ENCODE peak calls at places on chromosome 10, in five cellular contexts. One of them, this sample, is unnamed.

GRCh38 chr10:20276127-20276979 is 460.1 kb downstream of the PLXDC2 start:
- DNase-seq in kidney glomerular epithelial cell: no peak
- DNase-seq in RPMI8226: no peak
- DNase-seq in hepatic stellate cell: no peak
- DNase-seq in stimulated activated CD4-positive, alpha-beta T cell treated with anti-CD3 and anti-CD28 coated beads, Interleukin-12 subunit alpha, Interleukin-12 subunit beta, amount 100 ng/mL, for 24 hours: no peak
- DNase-seq in this sample: no peak

GRCh38 chr10:105585753-105586152 is 944.7 kb downstream of the SORCS3 start:
- DNase-seq in hepatic stellate cell: no peak
- DNase-seq in stimulated activated CD4-positive, alpha-beta T cell treated with anti-CD3 and anti-CD28 coated beads, Interleukin-12 subunit alpha, Interleukin-12 subunit beta, amount 100 ng/mL, for 24 hours: no peak
- DNase-seq in kidney glomerular epithelial cell: peak
- DNase-seq in RPMI8226: no peak
- DNase-seq in this sample: no peak

GRCh38 chr10:88082806-88083596 is 219.6 kb downstream of the PTEN start:
- DNase-seq in stimulated activated CD4-positive, alpha-beta T cell treated with anti-CD3 and anti-CD28 coated beads, Interleukin-12 subunit alpha, Interleukin-12 subunit beta, amount 100 ng/mL, for 24 hours: no peak
- DNase-seq in hepatic stellate cell: no peak
- DNase-seq in RPMI8226: no peak
- DNase-seq in kidney glomerular epithelial cell: no peak
- DNase-seq in this sample: no peak

GRCh38 chr10:6165221-6165725 is 37.5 kb upstream of the PFKFB3 start:
- DNase-seq in kidney glomerular epithelial cell: no peak
- DNase-seq in hepatic stellate cell: no peak
- DNase-seq in stimulated activated CD4-positive, alpha-beta T cell treated with anti-CD3 and anti-CD28 coated beads, Interleukin-12 subunit alpha, Interleukin-12 subunit beta, amount 100 ng/mL, for 24 hours: no peak
- DNase-seq in RPMI8226: no peak
- DNase-seq in this sample: no peak

GRCh38 chr10:109894516-109894915 is 28.8 kb downstream of the XPNPEP1 start:
- DNase-seq in hepatic stellate cell: no peak
- DNase-seq in stimulated activated CD4-positive, alpha-beta T cell treated with anti-CD3 and anti-CD28 coated beads, Interleukin-12 subunit alpha, Interleukin-12 subunit beta, amount 100 ng/mL, for 24 hours: no peak
- DNase-seq in RPMI8226: peak
- DNase-seq in kidney glomerular epithelial cell: no peak
- DNase-seq in this sample: no peak

GRCh38 chr10:11823122-11823988 is at the start of gene PROSER2:
- DNase-seq in stimulated activated CD4-positive, alpha-beta T cell treated with anti-CD3 and anti-CD28 coated beads, Interleukin-12 subunit alpha, Interleukin-12 subunit beta, amount 100 ng/mL, for 24 hours: peak
- DNase-seq in RPMI8226: peak
- DNase-seq in hepatic stellate cell: peak
- DNase-seq in kidney glomerular epithelial cell: no peak
- DNase-seq in this sample: no peak

GRCh38 chr10:20682782-20683181 is 214.3 kb downstream of the NEBL start:
- DNase-seq in kidney glomerular epithelial cell: no peak
- DNase-seq in RPMI8226: no peak
- DNase-seq in hepatic stellate cell: no peak
- DNase-seq in stimulated activated CD4-positive, alpha-beta T cell treated with anti-CD3 and anti-CD28 coated beads, Interleukin-12 subunit alpha, Interleukin-12 subunit beta, amount 100 ng/mL, for 24 hours: no peak
- DNase-seq in this sample: no peak

GRCh38 chr10:1451362-1451888 is 285.9 kb downstream of the ADARB2 start:
- DNase-seq in hepatic stellate cell: no peak
- DNase-seq in kidney glomerular epithelial cell: no peak
- DNase-seq in RPMI8226: no peak
- DNase-seq in stimulated activated CD4-positive, alpha-beta T cell treated with anti-CD3 and anti-CD28 coated beads, Interleukin-12 subunit alpha, Interleukin-12 subunit beta, amount 100 ng/mL, for 24 hours: no peak
- DNase-seq in this sample: no peak

GRCh38 chr10:72175166-72175565 is 40.6 kb upstream of the ANAPC16 start:
- DNase-seq in stimulated activated CD4-positive, alpha-beta T cell treated with anti-CD3 and anti-CD28 coated beads, Interleukin-12 subunit alpha, Interleukin-12 subunit beta, amount 100 ng/mL, for 24 hours: no peak
- DNase-seq in RPMI8226: peak
- DNase-seq in kidney glomerular epithelial cell: peak
- DNase-seq in hepatic stellate cell: peak
- DNase-seq in this sample: no peak

GRCh38 chr10:59838390-59838789 is 68.0 kb downstream of the CCDC6 start:
- DNase-seq in stimulated activated CD4-positive, alpha-beta T cell treated with anti-CD3 and anti-CD28 coated beads, Interleukin-12 subunit alpha, Interleukin-12 subunit beta, amount 100 ng/mL, for 24 hours: no peak
- DNase-seq in kidney glomerular epithelial cell: no peak
- DNase-seq in hepatic stellate cell: no peak
- DNase-seq in RPMI8226: no peak
- DNase-seq in this sample: no peak

GRCh38 chr10:63611078-63611477 is 89.9 kb downstream of the REEP3 start:
- DNase-seq in RPMI8226: no peak
- DNase-seq in kidney glomerular epithelial cell: no peak
- DNase-seq in hepatic stellate cell: peak
- DNase-seq in stimulated activated CD4-positive, alpha-beta T cell treated with anti-CD3 and anti-CD28 coated beads, Interleukin-12 subunit alpha, Interleukin-12 subunit beta, amount 100 ng/mL, for 24 hours: no peak
- DNase-seq in this sample: no peak

GRCh38 chr10:89427629-89428028 is 13.3 kb downstream of the IFIT5 start:
- DNase-seq in RPMI8226: no peak
- DNase-seq in hepatic stellate cell: peak
- DNase-seq in kidney glomerular epithelial cell: peak
- DNase-seq in stimulated activated CD4-positive, alpha-beta T cell treated with anti-CD3 and anti-CD28 coated beads, Interleukin-12 subunit alpha, Interleukin-12 subunit beta, amount 100 ng/mL, for 24 hours: no peak
- DNase-seq in this sample: no peak

GRCh38 chr10:63286340-63286739 is 153.2 kb downstream of the NRBF2 start:
- DNase-seq in stimulated activated CD4-positive, alpha-beta T cell treated with anti-CD3 and anti-CD28 coated beads, Interleukin-12 subunit alpha, Interleukin-12 subunit beta, amount 100 ng/mL, for 24 hours: no peak
- DNase-seq in kidney glomerular epithelial cell: peak
- DNase-seq in hepatic stellate cell: no peak
- DNase-seq in RPMI8226: no peak
- DNase-seq in this sample: no peak

GRCh38 chr10:123666318-123667291 is at the start of gene GPR26:
- DNase-seq in RPMI8226: no peak
- DNase-seq in kidney glomerular epithelial cell: no peak
- DNase-seq in hepatic stellate cell: no peak
- DNase-seq in stimulated activated CD4-positive, alpha-beta T cell treated with anti-CD3 and anti-CD28 coated beads, Interleukin-12 subunit alpha, Interleukin-12 subunit beta, amount 100 ng/mL, for 24 hours: no peak
- DNase-seq in this sample: no peak

GRCh38 chr10:33196710-33197406 is 137.6 kb downstream of the NRP1 start:
- DNase-seq in kidney glomerular epithelial cell: peak
- DNase-seq in RPMI8226: no peak
- DNase-seq in hepatic stellate cell: no peak
- DNase-seq in stimulated activated CD4-positive, alpha-beta T cell treated with anti-CD3 and anti-CD28 coated beads, Interleukin-12 subunit alpha, Interleukin-12 subunit beta, amount 100 ng/mL, for 24 hours: no peak
- DNase-seq in this sample: peak

GRCh38 chr10:92693534-92693893 is 3.8 kb downstream of the HHEX start:
- DNase-seq in hepatic stellate cell: no peak
- DNase-seq in kidney glomerular epithelial cell: no peak
- DNase-seq in RPMI8226: no peak
- DNase-seq in stimulated activated CD4-positive, alpha-beta T cell treated with anti-CD3 and anti-CD28 coated beads, Interleukin-12 subunit alpha, Interleukin-12 subunit beta, amount 100 ng/mL, for 24 hours: no peak
- DNase-seq in this sample: no peak

GRCh38 chr10:20274580-20274979 is 458.3 kb downstream of the PLXDC2 start:
- DNase-seq in RPMI8226: no peak
- DNase-seq in kidney glomerular epithelial cell: no peak
- DNase-seq in hepatic stellate cell: no peak
- DNase-seq in stimulated activated CD4-positive, alpha-beta T cell treated with anti-CD3 and anti-CD28 coated beads, Interleukin-12 subunit alpha, Interleukin-12 subunit beta, amount 100 ng/mL, for 24 hours: no peak
- DNase-seq in this sample: no peak

GRCh38 chr10:70758757-70759514 is 26.2 kb downstream of the TBATA start:
- DNase-seq in hepatic stellate cell: peak
- DNase-seq in kidney glomerular epithelial cell: peak
- DNase-seq in stimulated activated CD4-positive, alpha-beta T cell treated with anti-CD3 and anti-CD28 coated beads, Interleukin-12 subunit alpha, Interleukin-12 subunit beta, amount 100 ng/mL, for 24 hours: peak
- DNase-seq in RPMI8226: peak
- DNase-seq in this sample: peak

GRCh38 chr10:11547111-11547625 is 64.3 kb downstream of the USP6NL start:
- DNase-seq in hepatic stellate cell: no peak
- DNase-seq in kidney glomerular epithelial cell: no peak
- DNase-seq in RPMI8226: no peak
- DNase-seq in stimulated activated CD4-positive, alpha-beta T cell treated with anti-CD3 and anti-CD28 coated beads, Interleukin-12 subunit alpha, Interleukin-12 subunit beta, amount 100 ng/mL, for 24 hours: no peak
- DNase-seq in this sample: no peak

GRCh38 chr10:48506147-48506917 is 98.5 kb downstream of the ARHGAP22 start:
- DNase-seq in kidney glomerular epithelial cell: no peak
- DNase-seq in stimulated activated CD4-positive, alpha-beta T cell treated with anti-CD3 and anti-CD28 coated beads, Interleukin-12 subunit alpha, Interleukin-12 subunit beta, amount 100 ng/mL, for 24 hours: no peak
- DNase-seq in hepatic stellate cell: peak
- DNase-seq in RPMI8226: peak
- DNase-seq in this sample: no peak

GRCh38 chr10:628386-629045 is 61.0 kb downstream of the DIP2C start:
- DNase-seq in hepatic stellate cell: no peak
- DNase-seq in RPMI8226: no peak
- DNase-seq in kidney glomerular epithelial cell: no peak
- DNase-seq in stimulated activated CD4-positive, alpha-beta T cell treated with anti-CD3 and anti-CD28 coated beads, Interleukin-12 subunit alpha, Interleukin-12 subunit beta, amount 100 ng/mL, for 24 hours: no peak
- DNase-seq in this sample: no peak

GRCh38 chr10:62056660-62057059 is 155.2 kb downstream of the ARID5B start:
- DNase-seq in stimulated activated CD4-positive, alpha-beta T cell treated with anti-CD3 and anti-CD28 coated beads, Interleukin-12 subunit alpha, Interleukin-12 subunit beta, amount 100 ng/mL, for 24 hours: no peak
- DNase-seq in hepatic stellate cell: no peak
- DNase-seq in RPMI8226: no peak
- DNase-seq in kidney glomerular epithelial cell: no peak
- DNase-seq in this sample: no peak

GRCh38 chr10:98539578-98539977 is 92.8 kb upstream of the HPS1 start:
- DNase-seq in kidney glomerular epithelial cell: no peak
- DNase-seq in RPMI8226: no peak
- DNase-seq in stimulated activated CD4-positive, alpha-beta T cell treated with anti-CD3 and anti-CD28 coated beads, Interleukin-12 subunit alpha, Interleukin-12 subunit beta, amount 100 ng/mL, for 24 hours: no peak
- DNase-seq in hepatic stellate cell: no peak
- DNase-seq in this sample: no peak

GRCh38 chr10:87590705-87591588 is 68.7 kb upstream of the PAPSS2 start:
- DNase-seq in RPMI8226: no peak
- DNase-seq in stimulated activated CD4-positive, alpha-beta T cell treated with anti-CD3 and anti-CD28 coated beads, Interleukin-12 subunit alpha, Interleukin-12 subunit beta, amount 100 ng/mL, for 24 hours: no peak
- DNase-seq in kidney glomerular epithelial cell: no peak
- DNase-seq in hepatic stellate cell: no peak
- DNase-seq in this sample: no peak

GRCh38 chr10:98295401-98295811 is 27.4 kb upstream of the LOXL4 start:
- DNase-seq in kidney glomerular epithelial cell: no peak
- DNase-seq in hepatic stellate cell: no peak
- DNase-seq in stimulated activated CD4-positive, alpha-beta T cell treated with anti-CD3 and anti-CD28 coated beads, Interleukin-12 subunit alpha, Interleukin-12 subunit beta, amount 100 ng/mL, for 24 hours: no peak
- DNase-seq in RPMI8226: no peak
- DNase-seq in this sample: no peak

GRCh38 chr10:109427421-109427820 is 495.9 kb downstream of the XPNPEP1 start:
- DNase-seq in kidney glomerular epithelial cell: peak
- DNase-seq in hepatic stellate cell: no peak
- DNase-seq in stimulated activated CD4-positive, alpha-beta T cell treated with anti-CD3 and anti-CD28 coated beads, Interleukin-12 subunit alpha, Interleukin-12 subunit beta, amount 100 ng/mL, for 24 hours: no peak
- DNase-seq in RPMI8226: no peak
- DNase-seq in this sample: no peak

GRCh38 chr10:50396491-50397311 is 145.4 kb upstream of the ASAH2 start:
- DNase-seq in kidney glomerular epithelial cell: peak
- DNase-seq in stimulated activated CD4-positive, alpha-beta T cell treated with anti-CD3 and anti-CD28 coated beads, Interleukin-12 subunit alpha, Interleukin-12 subunit beta, amount 100 ng/mL, for 24 hours: no peak
- DNase-seq in hepatic stellate cell: peak
- DNase-seq in RPMI8226: no peak
- DNase-seq in this sample: no peak

GRCh38 chr10:88851706-88852105 is at the start of gene ANKRD22:
- DNase-seq in RPMI8226: no peak
- DNase-seq in kidney glomerular epithelial cell: peak
- DNase-seq in stimulated activated CD4-positive, alpha-beta T cell treated with anti-CD3 and anti-CD28 coated beads, Interleukin-12 subunit alpha, Interleukin-12 subunit beta, amount 100 ng/mL, for 24 hours: no peak
- DNase-seq in hepatic stellate cell: no peak
- DNase-seq in this sample: no peak

GRCh38 chr10:104989880-104990279 is 348.8 kb downstream of the SORCS3 start:
- DNase-seq in RPMI8226: no peak
- DNase-seq in hepatic stellate cell: no peak
- DNase-seq in stimulated activated CD4-positive, alpha-beta T cell treated with anti-CD3 and anti-CD28 coated beads, Interleukin-12 subunit alpha, Interleukin-12 subunit beta, amount 100 ng/mL, for 24 hours: no peak
- DNase-seq in kidney glomerular epithelial cell: no peak
- DNase-seq in this sample: no peak

GRCh38 chr10:17206210-17206709 is 4.8 kb upstream of the TRDMT1 start:
- DNase-seq in RPMI8226: no peak
- DNase-seq in hepatic stellate cell: peak
- DNase-seq in stimulated activated CD4-positive, alpha-beta T cell treated with anti-CD3 and anti-CD28 coated beads, Interleukin-12 subunit alpha, Interleukin-12 subunit beta, amount 100 ng/mL, for 24 hours: no peak
- DNase-seq in kidney glomerular epithelial cell: peak
- DNase-seq in this sample: no peak

GRCh38 chr10:128629111-128630096 is 503.2 kb upstream of the MKI67 start:
- DNase-seq in stimulated activated CD4-positive, alpha-beta T cell treated with anti-CD3 and anti-CD28 coated beads, Interleukin-12 subunit alpha, Interleukin-12 subunit beta, amount 100 ng/mL, for 24 hours: no peak
- DNase-seq in RPMI8226: no peak
- DNase-seq in hepatic stellate cell: no peak
- DNase-seq in kidney glomerular epithelial cell: no peak
- DNase-seq in this sample: no peak

GRCh38 chr10:83908506-83908905 is 230.8 kb upstream of the GHITM start:
- DNase-seq in hepatic stellate cell: no peak
- DNase-seq in kidney glomerular epithelial cell: no peak
- DNase-seq in stimulated activated CD4-positive, alpha-beta T cell treated with anti-CD3 and anti-CD28 coated beads, Interleukin-12 subunit alpha, Interleukin-12 subunit beta, amount 100 ng/mL, for 24 hours: no peak
- DNase-seq in RPMI8226: no peak
- DNase-seq in this sample: no peak

This sample was measured in epithelial cell of proximal tubule.